ENCODE peak calls at places on chromosomes 16 and 17, in four cellular contexts. K, R, I and L are unnamed samples.

GRCh38 chr16:11391576-11391975 is 46.3 kb downstream of the RMI2 start:
- DNase-seq in R (peak), K (no peak), I (no peak), L (peak)

GRCh38 chr16:17451835-17452234 is 18.9 kb downstream of the XYLT1 start:
- DNase-seq in K (no peak), I (no peak), R (no peak), L (no peak)

GRCh38 chr17:30995347-30995746 is 24.5 kb downstream of the RNF135 start:
- DNase-seq in I (no peak), K (no peak), R (no peak), L (no peak)

GRCh38 chr17:2057714-2058520 is 3.0 kb downstream of the HIC1 start:
- DNase-seq in R (no peak), K (no peak), I (no peak), L (peak)

GRCh38 chr17:69734656-69735055 is 320.2 kb downstream of the MAP2K6 start:
- DNase-seq in I (no peak), R (no peak), K (no peak), L (no peak)

GRCh38 chr17:9432867-9433495 is 142.6 kb downstream of the STX8 start:
- DNase-seq in R (no peak), I (no peak), K (no peak), L (no peak)

GRCh38 chr16:727291-727977 is 528 bp downstream of the HAGHL start:
- DNase-seq in K (no peak), I (peak), R (no peak), L (peak)

GRCh38 chr17:17025621-17026020 is 16.6 kb upstream of the MPRIP start:
- DNase-seq in R (no peak), K (no peak), I (no peak), L (no peak)

GRCh38 chr17:5898406-5898805 is 171.8 kb upstream of the WSCD1 start:
- DNase-seq in K (no peak), I (no peak), R (no peak), L (no peak)

GRCh38 chr16:840561-841454 is 40.3 kb upstream of the GNG13 start:
- DNase-seq in R (no peak), K (no peak), I (no peak), L (peak)

GRCh38 chr17:63785556-63785955 is 11.6 kb downstream of the DDX42 start:
- DNase-seq in I (no peak), K (no peak), R (no peak), L (no peak)

GRCh38 chr17:82300707-82301270 is 16.6 kb downstream of the CD7 start:
- DNase-seq in R (peak), K (no peak), I (peak), L (peak)

GRCh38 chr16:65570261-65570660 is 448.4 kb upstream of the CDH11 start:
- DNase-seq in R (no peak), I (no peak), K (no peak), L (no peak)

GRCh38 chr17:13784466-13784865 is 182.7 kb upstream of the HS3ST3A1 start:
- DNase-seq in I (no peak), K (no peak), R (no peak), L (no peak)

GRCh38 chr16:65717006-65717720 is 595.3 kb upstream of the CDH11 start:
- DNase-seq in R (no peak), I (no peak), K (no peak), L (no peak)

GRCh38 chr16:10090816-10091215 is 91.4 kb downstream of the GRIN2A start:
- DNase-seq in R (no peak), K (no peak), I (no peak), L (no peak)

GRCh38 chr17:9360610-9361571 is 214.7 kb downstream of the STX8 start:
- DNase-seq in R (no peak), K (no peak), I (no peak), L (no peak)

GRCh38 chr17:17018612-17019429 is 23.4 kb upstream of the MPRIP start:
- DNase-seq in I (no peak), R (peak), K (no peak), L (peak)

GRCh38 chr16:15604460-15605390 is 38.2 kb downstream of the MARF1 start:
- DNase-seq in R (no peak), I (no peak), K (no peak), L (no peak)

DNA sequence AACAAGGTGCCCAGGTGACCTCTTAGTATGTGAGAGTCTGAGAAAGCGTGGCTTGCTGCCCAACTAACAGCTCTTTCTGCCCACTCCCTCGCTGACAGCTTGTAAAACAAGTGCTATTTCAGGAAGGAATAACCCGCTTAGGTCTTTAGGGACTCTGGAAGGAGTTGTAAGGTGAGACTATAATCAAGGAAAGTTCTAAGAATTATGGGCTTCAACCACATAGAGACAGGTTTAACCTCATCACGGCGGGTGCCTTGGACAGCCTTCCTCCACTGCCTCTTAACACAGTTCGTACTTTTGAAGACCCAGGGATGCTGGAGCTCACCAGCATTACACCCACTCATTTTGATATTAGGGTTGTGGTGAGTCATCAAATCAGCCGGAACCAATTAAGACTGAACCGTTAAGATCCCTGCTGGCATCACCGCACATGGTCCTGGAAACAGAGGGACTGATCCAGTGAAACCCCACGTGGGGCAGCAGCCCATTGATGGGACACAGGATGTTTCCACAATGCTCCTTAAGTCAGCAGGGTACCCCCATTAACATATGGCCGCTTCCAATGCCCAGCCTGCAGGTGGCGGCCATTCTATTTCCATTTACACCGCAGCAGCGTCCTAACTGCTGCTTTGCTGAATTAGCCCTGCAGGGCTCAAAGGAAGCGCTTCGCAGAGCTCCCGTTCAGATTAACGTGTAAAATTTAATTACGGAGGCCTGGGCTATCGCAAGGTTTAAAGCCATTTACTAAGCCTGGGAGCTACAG is 176.6 kb upstream of the SDK2 start:
- DNase-seq in I (peak), R (no peak), K (peak), L (no peak)
- H3K4me3 ChIP-seq in I (no peak), R (no peak), K (no peak), L (no peak)

DNA sequence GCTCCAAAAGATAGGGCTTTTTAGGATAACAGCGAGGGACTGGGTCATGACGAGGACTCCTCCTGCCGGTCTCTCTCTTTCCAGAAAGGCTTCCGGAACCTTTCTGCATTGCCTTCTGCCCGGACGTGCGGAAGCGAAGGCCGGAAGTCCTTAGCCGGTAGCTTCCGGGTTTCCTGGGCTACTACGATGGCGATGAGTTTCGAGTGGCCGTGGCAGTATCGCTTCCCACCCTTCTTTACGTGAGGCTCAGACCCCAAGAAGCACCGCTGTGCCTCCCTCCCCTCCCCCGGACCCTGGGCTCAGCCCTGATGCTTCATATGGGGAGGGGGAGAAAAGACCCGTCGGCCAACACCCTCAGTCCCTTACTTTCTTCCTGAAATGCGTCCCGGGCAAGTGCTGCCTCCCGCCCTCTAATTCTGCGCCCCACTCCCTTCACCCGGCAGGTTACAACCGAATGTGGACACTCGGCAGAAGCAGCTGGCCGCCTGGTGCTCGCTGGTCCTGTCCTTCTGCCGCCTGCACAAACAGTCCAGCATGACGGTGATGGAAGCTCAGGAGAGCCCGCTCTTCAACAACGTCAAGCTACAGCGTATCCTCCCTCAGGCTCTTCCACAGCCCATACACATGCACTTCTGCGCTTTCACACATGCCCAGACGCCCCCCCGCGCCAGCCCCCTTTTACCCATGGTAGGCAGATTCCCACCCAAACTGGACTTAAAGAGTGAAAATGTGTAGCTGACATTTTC is at the start of gene VPS25:
- DNase-seq in K (peak), R (peak), I (peak), L (peak)
- TF ChIP-seq CTCF in K (no peak), R (no peak), I (peak), L (no peak)

GRCh38 chr16:25563700-25564099 is 128.1 kb upstream of the HS3ST4 start:
- DNase-seq in I (no peak), R (no peak), K (no peak), L (no peak)
- H3K4me3 ChIP-seq in I (no peak), R (no peak), K (no peak), L (no peak)

GRCh38 chr17:7351665-7352558 is at the start of gene KCTD11:
- DNase-seq in I (peak), R (peak), K (no peak), L (peak)
- TF ChIP-seq CTCF in I (peak), R (peak), K (peak), L (peak)

GRCh38 chr16:56262148-56262878 is 71.0 kb downstream of the GNAO1 start:
- DNase-seq in R (no peak), I (no peak), K (no peak), L (peak)
- H3K4me3 ChIP-seq in R (no peak), I (no peak), K (no peak), L (no peak)